ENCODE peak calls at places on chromosomes 5 and 9, in ten cellular contexts. One of them, this sample, is unnamed.

GRCh38 chr9:135794361-135794885 is 92.4 kb downstream of the KCNT1 start:
- DNase-seq in CD8-positive, alpha-beta memory T cell: no peak
- DNase-seq in nucleus accumbens: no peak
- DNase-seq in COR-L47: no peak
- DNase-seq in islet precursor cell: no peak
- DNase-seq in endothelial cell: no peak
- DNase-seq in fibroblast of villous mesenchyme: no peak
- DNase-seq in AG09319: no peak
- DNase-seq in BJ: no peak
- DNase-seq in RCC 7860: no peak
- DNase-seq in this sample: no peak

GRCh38 chr5:37552770-37553719 is 173.9 kb downstream of the WDR70 start:
- DNase-seq in islet precursor cell: peak; percentile 56
- DNase-seq in AG09319: no peak
- DNase-seq in COR-L47: no peak
- DNase-seq in nucleus accumbens: no peak
- DNase-seq in endothelial cell: peak; percentile 19
- DNase-seq in fibroblast of villous mesenchyme: peak; percentile 98
- DNase-seq in CD8-positive, alpha-beta memory T cell: no peak
- DNase-seq in RCC 7860: no peak
- DNase-seq in BJ: no peak
- DNase-seq in this sample: no peak

GRCh38 chr9:119523508-119523907 is 154.3 kb upstream of the BRINP1 start:
- DNase-seq in fibroblast of villous mesenchyme: no peak
- DNase-seq in endothelial cell: no peak
- DNase-seq in CD8-positive, alpha-beta memory T cell: no peak
- DNase-seq in BJ: no peak
- DNase-seq in islet precursor cell: no peak
- DNase-seq in RCC 7860: no peak
- DNase-seq in AG09319: no peak
- DNase-seq in COR-L47: no peak
- DNase-seq in nucleus accumbens: no peak
- DNase-seq in this sample: no peak

GRCh38 chr5:109739741-109740140 is 50.0 kb downstream of the MAN2A1 start:
- DNase-seq in RCC 7860: peak; percentile 9
- DNase-seq in endothelial cell: peak; percentile 4
- DNase-seq in islet precursor cell: peak; percentile 80
- DNase-seq in COR-L47: no peak
- DNase-seq in nucleus accumbens: no peak
- DNase-seq in CD8-positive, alpha-beta memory T cell: no peak
- DNase-seq in BJ: no peak
- DNase-seq in fibroblast of villous mesenchyme: peak; percentile 46
- DNase-seq in AG09319: no peak
- DNase-seq in this sample: peak; percentile 92

GRCh38 chr5:19880859-19881436 is 107.1 kb downstream of the CDH18 start:
- DNase-seq in AG09319: no peak
- DNase-seq in islet precursor cell: no peak
- DNase-seq in RCC 7860: no peak
- DNase-seq in CD8-positive, alpha-beta memory T cell: no peak
- DNase-seq in nucleus accumbens: no peak
- DNase-seq in COR-L47: peak; percentile 91
- DNase-seq in fibroblast of villous mesenchyme: no peak
- DNase-seq in BJ: no peak
- DNase-seq in endothelial cell: no peak
- DNase-seq in this sample: peak; percentile 95

GRCh38 chr5:135242021-135242480 is 157.0 kb downstream of the MACROH2A1 start:
- DNase-seq in AG09319: no peak
- DNase-seq in RCC 7860: peak; percentile 77
- DNase-seq in nucleus accumbens: no peak
- DNase-seq in CD8-positive, alpha-beta memory T cell: no peak
- DNase-seq in islet precursor cell: peak; percentile 26
- DNase-seq in COR-L47: no peak
- DNase-seq in fibroblast of villous mesenchyme: peak; percentile 33
- DNase-seq in endothelial cell: no peak
- DNase-seq in BJ: no peak
- DNase-seq in this sample: no peak

GRCh38 chr5:53167836-53168235 is 58.3 kb upstream of the MOCS2 start:
- DNase-seq in nucleus accumbens: no peak
- DNase-seq in AG09319: no peak
- DNase-seq in islet precursor cell: no peak
- DNase-seq in endothelial cell: no peak
- DNase-seq in RCC 7860: no peak
- DNase-seq in fibroblast of villous mesenchyme: peak; percentile 88
- DNase-seq in COR-L47: no peak
- DNase-seq in CD8-positive, alpha-beta memory T cell: no peak
- DNase-seq in BJ: peak; percentile 4
- DNase-seq in this sample: no peak

GRCh38 chr5:56669534-56670483 is 145.5 kb upstream of the MAP3K1 start:
- DNase-seq in AG09319: no peak
- DNase-seq in RCC 7860: no peak
- DNase-seq in fibroblast of villous mesenchyme: peak; percentile 37
- DNase-seq in endothelial cell: no peak
- DNase-seq in CD8-positive, alpha-beta memory T cell: no peak
- DNase-seq in BJ: no peak
- DNase-seq in nucleus accumbens: no peak
- DNase-seq in islet precursor cell: no peak
- DNase-seq in COR-L47: peak; percentile 87
- DNase-seq in this sample: peak; percentile 72

GRCh38 chr9:111842313-111842712 is 47.6 kb upstream of the SHOC1 start:
- DNase-seq in CD8-positive, alpha-beta memory T cell: no peak
- DNase-seq in RCC 7860: no peak
- DNase-seq in islet precursor cell: no peak
- DNase-seq in nucleus accumbens: no peak
- DNase-seq in BJ: no peak
- DNase-seq in endothelial cell: no peak
- DNase-seq in COR-L47: no peak
- DNase-seq in fibroblast of villous mesenchyme: no peak
- DNase-seq in AG09319: no peak
- DNase-seq in this sample: peak; percentile 57

GRCh38 chr5:148910686-148911361 is 84.4 kb downstream of the ADRB2 start:
- DNase-seq in BJ: no peak
- DNase-seq in COR-L47: peak; percentile 59
- DNase-seq in nucleus accumbens: no peak
- DNase-seq in CD8-positive, alpha-beta memory T cell: no peak
- DNase-seq in fibroblast of villous mesenchyme: peak; percentile 50
- DNase-seq in endothelial cell: no peak
- DNase-seq in islet precursor cell: no peak
- DNase-seq in AG09319: no peak
- DNase-seq in RCC 7860: peak; percentile 92
- DNase-seq in this sample: peak; percentile 96

GRCh38 chr5:10660135-10660534 is 96.3 kb downstream of the ANKRD33B start:
- DNase-seq in fibroblast of villous mesenchyme: no peak
- DNase-seq in BJ: no peak
- DNase-seq in RCC 7860: no peak
- DNase-seq in CD8-positive, alpha-beta memory T cell: no peak
- DNase-seq in COR-L47: no peak
- DNase-seq in nucleus accumbens: no peak
- DNase-seq in endothelial cell: no peak
- DNase-seq in AG09319: no peak
- DNase-seq in islet precursor cell: peak; percentile 40
- DNase-seq in this sample: no peak

GRCh38 chr5:54063817-54064216 is 246.6 kb downstream of the ARL15 start:
- DNase-seq in RCC 7860: peak; percentile 4
- DNase-seq in islet precursor cell: no peak
- DNase-seq in CD8-positive, alpha-beta memory T cell: no peak
- DNase-seq in endothelial cell: no peak
- DNase-seq in nucleus accumbens: no peak
- DNase-seq in AG09319: peak; percentile 53
- DNase-seq in fibroblast of villous mesenchyme: peak; percentile 58
- DNase-seq in COR-L47: no peak
- DNase-seq in BJ: peak; percentile 80
- DNase-seq in this sample: no peak

GRCh38 chr5:103487822-103488493 is 74.6 kb downstream of the NUDT12 start:
- DNase-seq in islet precursor cell: no peak
- DNase-seq in CD8-positive, alpha-beta memory T cell: no peak
- DNase-seq in endothelial cell: no peak
- DNase-seq in AG09319: no peak
- DNase-seq in nucleus accumbens: no peak
- DNase-seq in BJ: no peak
- DNase-seq in RCC 7860: no peak
- DNase-seq in COR-L47: no peak
- DNase-seq in fibroblast of villous mesenchyme: peak; percentile 20
- DNase-seq in this sample: no peak

GRCh38 chr5:125634242-125634835 is 788.9 kb upstream of the GRAMD2B start:
- DNase-seq in AG09319: no peak
- DNase-seq in nucleus accumbens: no peak
- DNase-seq in BJ: no peak
- DNase-seq in endothelial cell: no peak
- DNase-seq in islet precursor cell: no peak
- DNase-seq in RCC 7860: no peak
- DNase-seq in fibroblast of villous mesenchyme: no peak
- DNase-seq in CD8-positive, alpha-beta memory T cell: no peak
- DNase-seq in COR-L47: peak; percentile 54
- DNase-seq in this sample: peak; percentile 96

GRCh38 chr5:966941-967340 is 41.7 kb upstream of the NKD2 start:
- DNase-seq in BJ: no peak
- DNase-seq in nucleus accumbens: no peak
- DNase-seq in RCC 7860: no peak
- DNase-seq in fibroblast of villous mesenchyme: no peak
- DNase-seq in islet precursor cell: no peak
- DNase-seq in CD8-positive, alpha-beta memory T cell: no peak
- DNase-seq in COR-L47: no peak
- DNase-seq in endothelial cell: no peak
- DNase-seq in AG09319: no peak
- DNase-seq in this sample: no peak

GRCh38 chr5:171571663-171572062 is 152.2 kb downstream of the FGF18 start:
- DNase-seq in nucleus accumbens: no peak
- DNase-seq in CD8-positive, alpha-beta memory T cell: no peak
- DNase-seq in COR-L47: no peak
- DNase-seq in islet precursor cell: no peak
- DNase-seq in fibroblast of villous mesenchyme: peak; percentile 42
- DNase-seq in RCC 7860: peak; percentile 72
- DNase-seq in BJ: no peak
- DNase-seq in AG09319: no peak
- DNase-seq in endothelial cell: no peak
- DNase-seq in this sample: no peak

GRCh38 chr5:71663570-71663969 is 55.5 kb upstream of the CARTPT start:
- DNase-seq in CD8-positive, alpha-beta memory T cell: no peak
- DNase-seq in COR-L47: no peak
- DNase-seq in islet precursor cell: no peak
- DNase-seq in RCC 7860: no peak
- DNase-seq in endothelial cell: no peak
- DNase-seq in BJ: no peak
- DNase-seq in AG09319: no peak
- DNase-seq in fibroblast of villous mesenchyme: no peak
- DNase-seq in nucleus accumbens: no peak
- DNase-seq in this sample: no peak

GRCh38 chr9:134475051-134475790 is 149.0 kb downstream of the RXRA start:
- DNase-seq in AG09319: peak; percentile 67
- DNase-seq in CD8-positive, alpha-beta memory T cell: no peak
- DNase-seq in RCC 7860: no peak
- DNase-seq in nucleus accumbens: no peak
- DNase-seq in fibroblast of villous mesenchyme: peak; percentile 93
- DNase-seq in COR-L47: no peak
- DNase-seq in islet precursor cell: no peak
- DNase-seq in BJ: peak; percentile 41
- DNase-seq in endothelial cell: peak; percentile 28
- DNase-seq in this sample: no peak

GRCh38 chr9:78297672-78297961 is 692 bp downstream of the PSAT1 start:
- DNase-seq in COR-L47: no peak
- DNase-seq in endothelial cell: no peak
- DNase-seq in islet precursor cell: no peak
- DNase-seq in fibroblast of villous mesenchyme: peak; percentile 25
- DNase-seq in RCC 7860: peak; percentile 52
- DNase-seq in AG09319: no peak
- DNase-seq in nucleus accumbens: no peak
- DNase-seq in CD8-positive, alpha-beta memory T cell: no peak
- DNase-seq in BJ: no peak
- DNase-seq in this sample: no peak

This sample was measured in NCI-H69.